ENCODE peak calls at places on chromosome 7, in nine cellular contexts. Y is NCI-H345; U is nephron progenitor cell; K is dermis microvascular lymphatic vessel endothelial cell; W is stimulated activated naive CD8-positive, alpha-beta T cell treated with anti-CD3 and anti-CD28 coated beads, Interleukin-15, Interleukin-2, amounts not matched to agents 100 U/mL and 50 U/mL, for 24 hours; I is NAMALWA; P is NCI-H2081; J is WTC11; N is esophagus squamous epithelium. D is an unnamed sample.

GRCh38 chr7:90645784-90646183 is 49.7 kb downstream of the CDK14 start:
- DNase-seq in Y (no peak), U (no peak), K (no peak), W (no peak), I (peak), P (no peak), J (no peak), N (no peak), D (no peak)

GRCh38 chr7:45626441-45627430 is 52.6 kb downstream of the ADCY1 start:
- DNase-seq in Y (no peak), U (no peak), K (no peak), W (no peak), I (no peak), P (no peak), J (no peak), N (no peak), D (no peak)

GRCh38 chr7:108014747-108015682 is 12.1 kb upstream of the LAMB1 start:
- DNase-seq in Y (no peak), U (no peak), K (peak), W (no peak), I (no peak), P (no peak), J (no peak), N (no peak), D (no peak)

GRCh38 chr7:36279251-36279925 is 110.3 kb upstream of the ANLN start:
- DNase-seq in Y (peak), U (no peak), K (no peak), W (no peak), I (no peak), P (no peak), J (no peak), N (no peak), D (no peak)

GRCh38 chr7:133253522-133253882 is 624 bp downstream of the EXOC4 start:
- DNase-seq in Y (peak), U (peak), K (no peak), W (peak), I (peak), P (no peak), J (no peak), N (no peak), D (no peak)

GRCh38 chr7:11524476-11525398 is 307.3 kb downstream of the THSD7A start:
- DNase-seq in Y (peak), U (no peak), K (no peak), W (no peak), I (no peak), P (no peak), J (no peak), N (no peak), D (no peak)

GRCh38 chr7:112622159-112622715 is 141.4 kb downstream of the LSMEM1 start:
- DNase-seq in Y (no peak), U (no peak), K (no peak), W (no peak), I (no peak), P (no peak), J (no peak), N (no peak), D (no peak)

GRCh38 chr7:31408120-31408729 is 67.7 kb upstream of the NEUROD6 start:
- DNase-seq in Y (no peak), U (no peak), K (no peak), W (no peak), I (no peak), P (peak), J (no peak), N (no peak), D (no peak)

GRCh38 chr7:15291707-15292106 is 270.1 kb downstream of the AGMO start:
- DNase-seq in Y (no peak), U (no peak), K (no peak), W (no peak), I (no peak), P (no peak), J (no peak), N (no peak), D (no peak)

GRCh38 chr7:41628926-41629325 is 74.0 kb downstream of the INHBA start:
- DNase-seq in Y (no peak), U (no peak), K (no peak), W (no peak), I (no peak), P (no peak), J (no peak), N (no peak), D (no peak)

GRCh38 chr7:87935373-87935706 is 1.3 kb downstream of the ADAM22 start:
- DNase-seq in Y (no peak), U (peak), K (no peak), W (no peak), I (no peak), P (peak), J (no peak), N (no peak), D (no peak)

GRCh38 chr7:46486264-46487206 is 565.5 kb upstream of the IGFBP3 start:
- DNase-seq in Y (no peak), U (no peak), K (no peak), W (no peak), I (no peak), P (no peak), J (no peak), N (no peak), D (no peak)

GRCh38 chr7:90709501-90710465 is 113.7 kb downstream of the CDK14 start:
- DNase-seq in Y (no peak), U (no peak), K (no peak), W (no peak), I (peak), P (no peak), J (no peak), N (no peak), D (no peak)

GRCh38 chr7:101882595-101883564 is 65.5 kb downstream of the CUX1 start:
- DNase-seq in Y (peak), U (peak), K (peak), W (no peak), I (no peak), P (peak), J (peak), N (no peak), D (no peak)

GRCh38 chr7:18513343-18513742 is 17.8 kb downstream of the HDAC9 start:
- DNase-seq in Y (no peak), U (no peak), K (no peak), W (no peak), I (peak), P (no peak), J (no peak), N (no peak), D (no peak)

GRCh38 chr7:96861-97260 is 95.5 kb upstream of the FAM20C start:
- DNase-seq in Y (no peak), U (no peak), K (no peak), W (no peak), I (no peak), P (no peak), J (no peak), N (no peak), D (peak)